ENCODE peak calls at places on chromosome 12, in eight cellular contexts. One of them, this sample, is unnamed.

GRCh38 chr12:1047898-1048660 is 57.1 kb downstream of the ERC1 start:
- DNase-seq in MCF 10A: no peak
- DNase-seq in tibial artery: no peak
- DNase-seq in adrenal gland: no peak
- DNase-seq in neural crest cell: no peak
- DNase-seq in heart right ventricle: peak
- DNase-seq in choroid plexus epithelial cell: no peak
- DNase-seq in astrocyte: no peak
- DNase-seq in this sample: no peak

GRCh38 chr12:49698619-49699545 is 8.3 kb downstream of the FMNL3 start:
- DNase-seq in adrenal gland: peak
- DNase-seq in astrocyte: peak
- DNase-seq in tibial artery: peak
- DNase-seq in neural crest cell: no peak
- DNase-seq in MCF 10A: no peak
- DNase-seq in choroid plexus epithelial cell: peak
- DNase-seq in heart right ventricle: peak
- DNase-seq in this sample: no peak

GRCh38 chr12:113048716-113049127 is 7.8 kb upstream of the DTX1 start:
- DNase-seq in tibial artery: no peak
- DNase-seq in choroid plexus epithelial cell: peak
- DNase-seq in heart right ventricle: peak
- DNase-seq in astrocyte: peak
- DNase-seq in MCF 10A: peak
- DNase-seq in neural crest cell: peak
- DNase-seq in adrenal gland: peak
- DNase-seq in this sample: peak

GRCh38 chr12:81329088-81329487 is 251.2 kb downstream of the ACSS3 start:
- DNase-seq in neural crest cell: no peak
- DNase-seq in adrenal gland: no peak
- DNase-seq in tibial artery: no peak
- DNase-seq in astrocyte: peak
- DNase-seq in heart right ventricle: no peak
- DNase-seq in MCF 10A: peak
- DNase-seq in choroid plexus epithelial cell: peak
- DNase-seq in this sample: peak

GRCh38 chr12:127381043-127381668 is 885.8 kb upstream of the TMEM132C start:
- DNase-seq in heart right ventricle: peak
- DNase-seq in neural crest cell: peak
- DNase-seq in MCF 10A: peak
- DNase-seq in adrenal gland: peak
- DNase-seq in choroid plexus epithelial cell: peak
- DNase-seq in astrocyte: peak
- DNase-seq in tibial artery: no peak
- DNase-seq in this sample: peak

GRCh38 chr12:123384994-123385376 is 1.1 kb downstream of the KMT5A start:
- DNase-seq in MCF 10A: peak
- DNase-seq in choroid plexus epithelial cell: peak
- DNase-seq in astrocyte: peak
- DNase-seq in adrenal gland: no peak
- DNase-seq in neural crest cell: no peak
- DNase-seq in tibial artery: no peak
- DNase-seq in heart right ventricle: no peak
- DNase-seq in this sample: no peak

GRCh38 chr12:107330901-107331431 is 237.6 kb upstream of the CRY1 start:
- DNase-seq in choroid plexus epithelial cell: no peak
- DNase-seq in adrenal gland: no peak
- DNase-seq in neural crest cell: no peak
- DNase-seq in tibial artery: no peak
- DNase-seq in MCF 10A: no peak
- DNase-seq in astrocyte: no peak
- DNase-seq in heart right ventricle: no peak
- DNase-seq in this sample: no peak

GRCh38 chr12:65817866-65818265 is 6.4 kb upstream of the HMGA2 start:
- DNase-seq in astrocyte: no peak
- DNase-seq in MCF 10A: no peak
- DNase-seq in neural crest cell: no peak
- DNase-seq in choroid plexus epithelial cell: no peak
- DNase-seq in adrenal gland: no peak
- DNase-seq in heart right ventricle: no peak
- DNase-seq in tibial artery: no peak
- DNase-seq in this sample: no peak

GRCh38 chr12:93833946-93834345 is 156.8 kb downstream of the CRADD start:
- DNase-seq in adrenal gland: no peak
- DNase-seq in choroid plexus epithelial cell: no peak
- DNase-seq in astrocyte: no peak
- DNase-seq in tibial artery: no peak
- DNase-seq in heart right ventricle: no peak
- DNase-seq in MCF 10A: no peak
- DNase-seq in neural crest cell: no peak
- DNase-seq in this sample: no peak

GRCh38 chr12:51923506-51924365 is 16.4 kb downstream of the ACVRL1 start:
- DNase-seq in adrenal gland: no peak
- DNase-seq in choroid plexus epithelial cell: no peak
- DNase-seq in MCF 10A: peak
- DNase-seq in heart right ventricle: peak
- DNase-seq in tibial artery: peak
- DNase-seq in astrocyte: no peak
- DNase-seq in neural crest cell: peak
- DNase-seq in this sample: peak

GRCh38 chr12:91091916-91092715 is 19.2 kb downstream of the LUM start:
- DNase-seq in adrenal gland: no peak
- DNase-seq in MCF 10A: no peak
- DNase-seq in tibial artery: no peak
- DNase-seq in heart right ventricle: no peak
- DNase-seq in astrocyte: peak
- DNase-seq in choroid plexus epithelial cell: peak
- DNase-seq in neural crest cell: no peak
- DNase-seq in this sample: no peak

GRCh38 chr12:12668005-12668404 is 28.0 kb downstream of the GPR19 start:
- DNase-seq in adrenal gland: no peak
- DNase-seq in heart right ventricle: no peak
- DNase-seq in choroid plexus epithelial cell: no peak
- DNase-seq in neural crest cell: no peak
- DNase-seq in astrocyte: no peak
- DNase-seq in MCF 10A: no peak
- DNase-seq in tibial artery: no peak
- DNase-seq in this sample: no peak

GRCh38 chr12:12660201-12660600 is 35.8 kb downstream of the GPR19 start:
- DNase-seq in astrocyte: no peak
- DNase-seq in adrenal gland: no peak
- DNase-seq in choroid plexus epithelial cell: no peak
- DNase-seq in tibial artery: no peak
- DNase-seq in heart right ventricle: no peak
- DNase-seq in neural crest cell: no peak
- DNase-seq in MCF 10A: no peak
- DNase-seq in this sample: no peak

GRCh38 chr12:12663644-12664294 is 32.2 kb downstream of the GPR19 start:
- DNase-seq in heart right ventricle: no peak
- DNase-seq in choroid plexus epithelial cell: no peak
- DNase-seq in astrocyte: no peak
- DNase-seq in tibial artery: no peak
- DNase-seq in neural crest cell: no peak
- DNase-seq in MCF 10A: no peak
- DNase-seq in adrenal gland: no peak
- DNase-seq in this sample: no peak

GRCh38 chr12:12661086-12661485 is 34.9 kb downstream of the GPR19 start:
- DNase-seq in MCF 10A: peak
- DNase-seq in heart right ventricle: no peak
- DNase-seq in astrocyte: peak
- DNase-seq in tibial artery: no peak
- DNase-seq in neural crest cell: no peak
- DNase-seq in adrenal gland: no peak
- DNase-seq in choroid plexus epithelial cell: peak
- DNase-seq in this sample: no peak

DNA sequence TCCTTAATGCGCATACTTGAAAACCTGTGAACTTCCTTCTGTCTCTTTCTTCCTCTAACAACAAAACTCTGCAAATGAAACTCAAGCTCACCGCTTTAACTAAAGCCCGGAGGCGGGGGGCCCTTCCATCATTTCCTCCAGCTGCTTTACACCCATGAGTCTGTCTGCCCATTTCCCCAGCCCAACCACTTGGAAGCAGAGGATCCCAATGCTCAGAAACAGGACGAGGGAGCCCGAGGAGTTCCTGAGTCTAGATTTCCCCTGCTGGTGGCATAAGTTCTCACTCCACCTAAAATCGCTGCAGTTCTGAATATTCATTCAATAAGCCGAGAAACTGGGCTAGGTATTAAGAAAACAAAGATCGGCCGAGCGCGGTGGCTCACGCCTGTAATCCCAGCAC is 30.8 kb downstream of the GPR19 start:
- DNase-seq in choroid plexus epithelial cell: no peak
- DNase-seq in heart right ventricle: no peak
- DNase-seq in neural crest cell: no peak
- DNase-seq in MCF 10A: no peak
- DNase-seq in adrenal gland: no peak
- DNase-seq in astrocyte: no peak
- DNase-seq in tibial artery: no peak
- DNase-seq in this sample: no peak
- TF ChIP-seq CTCF in choroid plexus epithelial cell: peak
- TF ChIP-seq CTCF in heart right ventricle: no peak
- TF ChIP-seq CTCF in neural crest cell: peak
- TF ChIP-seq CTCF in MCF 10A: no peak
- TF ChIP-seq CTCF in adrenal gland: no peak
- TF ChIP-seq CTCF in astrocyte: no peak
- TF ChIP-seq CTCF in tibial artery: no peak
- TF ChIP-seq CTCF in this sample: no peak

GRCh38 chr12:25792031-25792430 is 166.5 kb upstream of the RASSF8 start:
- DNase-seq in MCF 10A: peak
- DNase-seq in adrenal gland: no peak
- DNase-seq in choroid plexus epithelial cell: no peak
- DNase-seq in tibial artery: no peak
- DNase-seq in astrocyte: peak
- DNase-seq in heart right ventricle: no peak
- DNase-seq in neural crest cell: no peak
- DNase-seq in this sample: no peak
- TF ChIP-seq CTCF in MCF 10A: no peak
- TF ChIP-seq CTCF in adrenal gland: no peak
- TF ChIP-seq CTCF in choroid plexus epithelial cell: no peak
- TF ChIP-seq CTCF in tibial artery: no peak
- TF ChIP-seq CTCF in astrocyte: no peak
- TF ChIP-seq CTCF in heart right ventricle: no peak
- TF ChIP-seq CTCF in neural crest cell: no peak
- TF ChIP-seq CTCF in this sample: no peak

DNA sequence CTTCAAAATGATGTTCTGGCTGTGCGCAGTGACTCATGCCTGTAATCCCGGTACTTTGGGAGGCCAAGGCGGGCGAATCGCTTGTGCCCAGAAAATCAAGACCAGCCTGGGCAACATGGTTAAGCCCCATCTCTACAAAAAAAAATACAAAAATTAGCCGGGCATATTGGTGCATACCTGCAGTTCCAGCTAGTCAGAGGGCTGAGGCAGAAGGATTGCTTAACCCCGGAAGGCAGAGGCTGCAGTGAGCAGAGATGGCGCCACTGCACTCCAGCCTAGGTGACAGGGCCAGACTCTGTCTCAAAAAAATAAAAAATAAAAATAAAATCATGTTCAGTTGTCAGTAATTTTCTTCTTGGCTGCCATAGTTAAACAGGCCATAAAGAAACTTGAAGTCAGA is 245.9 kb upstream of the USP15 start:
- DNase-seq in heart right ventricle: no peak
- DNase-seq in astrocyte: no peak
- DNase-seq in adrenal gland: no peak
- DNase-seq in MCF 10A: no peak
- DNase-seq in neural crest cell: no peak
- DNase-seq in choroid plexus epithelial cell: no peak
- DNase-seq in tibial artery: no peak
- DNase-seq in this sample: no peak
- TF ChIP-seq CTCF in heart right ventricle: no peak
- TF ChIP-seq CTCF in astrocyte: no peak
- TF ChIP-seq CTCF in adrenal gland: no peak
- TF ChIP-seq CTCF in MCF 10A: no peak
- TF ChIP-seq CTCF in neural crest cell: no peak
- TF ChIP-seq CTCF in choroid plexus epithelial cell: no peak
- TF ChIP-seq CTCF in tibial artery: no peak
- TF ChIP-seq CTCF in this sample: no peak

GRCh38 chr12:15152864-15153263 is 68.4 kb downstream of the RERG start:
- DNase-seq in MCF 10A: peak
- DNase-seq in adrenal gland: no peak
- DNase-seq in heart right ventricle: no peak
- DNase-seq in neural crest cell: no peak
- DNase-seq in choroid plexus epithelial cell: peak
- DNase-seq in tibial artery: no peak
- DNase-seq in astrocyte: peak
- DNase-seq in this sample: no peak

GRCh38 chr12:15152456-15152855 is 68.8 kb downstream of the RERG start:
- DNase-seq in heart right ventricle: no peak
- DNase-seq in adrenal gland: peak
- DNase-seq in tibial artery: peak
- DNase-seq in choroid plexus epithelial cell: peak
- DNase-seq in astrocyte: no peak
- DNase-seq in MCF 10A: peak
- DNase-seq in neural crest cell: no peak
- DNase-seq in this sample: no peak

GRCh38 chr12:15154108-15154507 is 67.1 kb downstream of the RERG start:
- DNase-seq in MCF 10A: no peak
- DNase-seq in neural crest cell: no peak
- DNase-seq in tibial artery: no peak
- DNase-seq in astrocyte: no peak
- DNase-seq in adrenal gland: no peak
- DNase-seq in choroid plexus epithelial cell: no peak
- DNase-seq in heart right ventricle: no peak
- DNase-seq in this sample: no peak

GRCh38 chr12:15155271-15155670 is 65.9 kb downstream of the RERG start:
- DNase-seq in heart right ventricle: no peak
- DNase-seq in MCF 10A: peak
- DNase-seq in choroid plexus epithelial cell: no peak
- DNase-seq in tibial artery: no peak
- DNase-seq in adrenal gland: peak
- DNase-seq in neural crest cell: no peak
- DNase-seq in astrocyte: no peak
- DNase-seq in this sample: no peak

DNA sequence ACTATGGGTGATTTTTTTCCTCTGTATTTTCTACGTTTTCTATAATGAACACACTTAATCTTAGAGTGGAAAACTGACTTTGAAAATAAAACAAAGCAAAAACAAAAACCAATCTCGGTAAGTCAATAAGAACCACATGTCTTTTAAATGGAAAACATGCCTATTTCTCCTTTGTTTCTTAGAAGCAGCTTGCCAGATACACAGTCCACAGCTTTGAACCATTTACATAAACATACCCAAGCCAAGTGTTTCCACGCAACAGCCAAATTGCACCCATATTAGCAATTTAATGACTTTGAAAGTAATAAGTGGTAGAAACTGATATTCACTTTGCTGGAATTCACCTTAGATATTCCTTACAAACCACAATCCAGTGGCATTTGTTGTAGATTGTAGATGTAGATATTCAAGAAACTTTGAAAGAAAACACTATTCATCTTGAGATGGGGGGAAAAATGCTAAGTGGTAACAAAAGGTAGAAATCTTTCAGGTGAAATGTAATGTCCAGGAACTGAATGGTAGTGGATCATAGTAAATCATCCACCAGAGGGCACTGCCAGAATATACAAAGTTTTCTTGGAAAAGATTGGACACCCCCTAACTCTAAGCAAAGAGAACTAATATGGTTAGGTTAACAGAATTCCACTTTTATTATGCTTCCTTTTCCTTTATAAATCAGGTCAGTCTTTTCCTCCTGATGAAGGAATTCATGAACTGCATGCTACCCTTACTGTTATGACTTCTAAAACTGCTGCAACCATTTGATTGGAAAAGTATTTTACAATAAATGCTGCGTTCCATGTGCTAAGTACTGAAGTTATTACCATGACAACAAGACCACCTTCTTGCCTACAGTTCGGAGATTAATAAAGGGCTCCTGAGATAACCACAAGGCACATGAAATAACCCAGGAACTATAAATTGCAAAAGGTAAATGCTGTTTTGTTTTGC is 69.8 kb downstream of the RERG start:
- DNase-seq in adrenal gland: no peak
- DNase-seq in choroid plexus epithelial cell: peak
- DNase-seq in MCF 10A: peak
- DNase-seq in astrocyte: no peak
- DNase-seq in heart right ventricle: peak
- DNase-seq in tibial artery: no peak
- DNase-seq in neural crest cell: no peak
- DNase-seq in this sample: peak
- TF ChIP-seq CTCF in adrenal gland: peak
- TF ChIP-seq CTCF in choroid plexus epithelial cell: peak
- TF ChIP-seq CTCF in MCF 10A: peak
- TF ChIP-seq CTCF in astrocyte: peak
- TF ChIP-seq CTCF in heart right ventricle: peak
- TF ChIP-seq CTCF in tibial artery: peak
- TF ChIP-seq CTCF in neural crest cell: peak
- TF ChIP-seq CTCF in this sample: peak